ENCODE peak calls at places on chromosomes 1 and 21, in five cellular contexts. U is NCI-H2107; Q is stimulated activated CD8-positive, alpha-beta memory T cell treated with anti-CD3 and anti-CD28 coated beads, Interleukin-4, amount 100 ng/mL, for 24 hours; O is stimulated activated effector memory CD8-positive, alpha-beta T cell treated with anti-CD3 and anti-CD28 coated beads, Interleukin-12 subunit alpha, Interleukin-12 subunit beta, amount 100 ng/mL, for 72 hours; W is WTC11. L is an unnamed sample.

GRCh38 chr1:230167419-230167852 is 100.4 kb downstream of the GALNT2 start:
- DNase-seq in U (no peak), Q (no peak), O (peak; percentile 30), W (peak; percentile 32), L (peak; percentile 84)

GRCh38 chr1:209839875-209840491 is 12.2 kb downstream of the UTP25 start:
- DNase-seq in U (no peak), Q (no peak), O (no peak), W (no peak), L (no peak)

GRCh38 chr21:38913120-38913975 is 107.6 kb downstream of the ETS2 start:
- DNase-seq in U (peak; percentile 77), Q (no peak), O (no peak), W (peak; percentile 75), L (peak; percentile 89)

GRCh38 chr1:81922955-81923354 is 122.2 kb downstream of the ADGRL2 start:
- DNase-seq in U (no peak), Q (no peak), O (no peak), W (no peak), L (no peak)

GRCh38 chr1:181743878-181744312 is 260.6 kb downstream of the CACNA1E start:
- DNase-seq in U (peak; percentile 80), Q (no peak), O (no peak), W (no peak), L (no peak)

GRCh38 chr1:58858344-58858673 is 74.5 kb upstream of the JUN start:
- DNase-seq in U (no peak), Q (no peak), O (no peak), W (no peak), L (no peak)

GRCh38 chr1:51572365-51572764 is 44.5 kb upstream of the OSBPL9 start:
- DNase-seq in U (no peak), Q (no peak), O (no peak), W (no peak), L (no peak)

GRCh38 chr1:183881387-183882084 is 76.6 kb downstream of the RGL1 start:
- DNase-seq in U (no peak), Q (no peak), O (no peak), W (peak; percentile 38), L (peak; percentile 33)

GRCh38 chr1:202268032-202268431 is 73.7 kb downstream of the UBE2T start:
- DNase-seq in U (no peak), Q (no peak), O (no peak), W (no peak), L (no peak)

GRCh38 chr1:21520899-21521716 is 11.9 kb downstream of the ALPL start:
- DNase-seq in U (no peak), Q (no peak), O (no peak), W (no peak), L (no peak)

GRCh38 chr1:235088907-235089306 is 39.7 kb downstream of the TOMM20 start:
- DNase-seq in U (no peak), Q (no peak), O (no peak), W (no peak), L (no peak)

GRCh38 chr1:187839873-187840272 is 1011.1 kb downstream of the PLA2G4A start:
- DNase-seq in U (no peak), Q (no peak), O (no peak), W (no peak), L (no peak)

GRCh38 chr1:115478933-115479551 is 141.0 kb upstream of the NGF start:
- DNase-seq in U (peak; percentile 81), Q (no peak), O (no peak), W (no peak), L (peak; percentile 57)

GRCh38 chr1:211632117-211632807 is 43.2 kb downstream of the NEK2 start:
- DNase-seq in U (no peak), Q (no peak), O (no peak), W (no peak), L (no peak)

GRCh38 chr1:207711285-207711684 is 40.6 kb upstream of the CD46 start:
- DNase-seq in U (no peak), Q (no peak), O (no peak), W (peak; percentile 22), L (peak; percentile 46)

GRCh38 chr1:183892351-183892793 is 87.5 kb downstream of the RGL1 start:
- DNase-seq in U (no peak), Q (no peak), O (no peak), W (no peak), L (no peak)

GRCh38 chr1:192763756-192764155 is 45.1 kb upstream of the RGS2 start:
- DNase-seq in U (no peak), Q (no peak), O (no peak), W (no peak), L (no peak)

GRCh38 chr21:35198004-35198403 is 148.9 kb upstream of the RUNX1 start:
- DNase-seq in U (no peak), Q (no peak), O (no peak), W (no peak), L (no peak)

GRCh38 chr1:15684468-15685283 is 556 bp downstream of the PLEKHM2 start:
- DNase-seq in U (no peak), Q (no peak), O (peak; percentile 14), W (peak; percentile 45), L (peak; percentile 89)